ENCODE peak calls at places on chromosome 14, in seven cellular contexts. S is stimulated activated CD8-positive, alpha-beta memory T cell treated with anti-CD3 and anti-CD28 coated beads, Interleukin-4, amount 100 ng/mL, for 24 hours; P is MCF 10A; M is psoas muscle; J is stimulated activated CD4-positive, alpha-beta T cell treated with anti-CD3 and anti-CD28 coated beads, Interleukin-4, amount 100 ng/mL, for 4 hours; T is AG08396; E is Panc1. G is an unnamed sample.

GRCh38 chr14:36944307-36945010 is 227.9 kb downstream of the SLC25A21 start:
- DNase-seq in S (no peak), J (no peak), E (no peak), M (no peak), P (peak; percentile 77), T (peak; percentile 19), G (no peak)

GRCh38 chr14:83257466-83258439 is 1724.1 kb upstream of the SEL1L start:
- DNase-seq in S (no peak), T (no peak), P (no peak), J (no peak), M (no peak), E (no peak), G (no peak)

GRCh38 chr14:95341115-95341514 is 21.4 kb upstream of the CLMN start:
- DNase-seq in S (no peak), T (no peak), P (no peak), J (no peak), M (no peak), E (no peak), G (no peak)

GRCh38 chr14:91817566-91818325 is 49.6 kb downstream of the TC2N start:
- DNase-seq in E (no peak), T (no peak), P (no peak), J (no peak), M (no peak), S (no peak), G (no peak)

GRCh38 chr14:97827746-97828145 is 1030.6 kb downstream of the VRK1 start:
- DNase-seq in P (peak; percentile 36), S (no peak), M (no peak), E (no peak), J (no peak), T (no peak), G (no peak)

GRCh38 chr14:85607571-85608219 is 77.8 kb downstream of the FLRT2 start:
- DNase-seq in E (peak; percentile 60), M (no peak), J (no peak), T (peak; percentile 74), P (peak; percentile 84), S (no peak), G (peak; percentile 62)

GRCh38 chr14:61034416-61035100 is 53.5 kb downstream of the SLC38A6 start:
- DNase-seq in T (no peak), E (no peak), J (no peak), P (peak; percentile 8), S (no peak), M (no peak), G (no peak)

GRCh38 chr14:104504172-104504735 is 75.3 kb upstream of the C14orf180 start:
- DNase-seq in E (no peak), T (no peak), S (no peak), P (no peak), J (no peak), M (no peak), G (no peak)

GRCh38 chr14:68103841-68104240 is 284.3 kb downstream of the RAD51B start:
- DNase-seq in S (no peak), P (no peak), J (no peak), T (no peak), E (no peak), M (no peak), G (no peak)

GRCh38 chr14:56057071-56057865 is 60.9 kb upstream of the PELI2 start:
- DNase-seq in T (no peak), E (no peak), S (no peak), P (no peak), J (no peak), M (no peak), G (no peak)

GRCh38 chr14:61444215-61444768 is 122.9 kb downstream of the PRKCH start:
- DNase-seq in S (peak; percentile 48), J (peak; percentile 70), M (no peak), T (no peak), P (no peak), E (no peak), G (no peak)

GRCh38 chr14:73755434-73756014 is 41.3 kb upstream of the PNMA1 start:
- DNase-seq in P (peak; percentile 55), S (no peak), E (no peak), M (no peak), T (no peak), J (peak; percentile 23), G (no peak)

GRCh38 chr14:75344396-75344795 is 65.8 kb downstream of the FOS start:
- DNase-seq in J (no peak), E (no peak), S (no peak), M (no peak), P (no peak), T (no peak), G (no peak)

GRCh38 chr14:52244328-52244727 is 23.2 kb upstream of the PTGDR start:
- DNase-seq in S (no peak), M (no peak), E (no peak), J (no peak), P (no peak), T (no peak), G (no peak)

GRCh38 chr14:61887628-61888027 is 125.4 kb downstream of the SNAPC1 start:
- DNase-seq in M (no peak), J (no peak), T (no peak), E (no peak), S (no peak), P (no peak), G (no peak)

GRCh38 chr14:104444159-104445030 is 135.2 kb upstream of the C14orf180 start:
- DNase-seq in J (no peak), T (no peak), E (no peak), S (no peak), P (no peak), M (no peak), G (no peak)

GRCh38 chr14:59374048-59374447 is 91.1 kb downstream of the GPR135 start:
- DNase-seq in P (no peak), J (no peak), E (no peak), M (no peak), T (no peak), S (no peak), G (no peak)

GRCh38 chr14:35296505-35296904 is 4.3 kb downstream of the PSMA6 start:
- DNase-seq in M (no peak), J (no peak), S (no peak), P (peak; percentile 11), T (no peak), E (no peak), G (no peak)

GRCh38 chr14:45906257-45906656 is 653.3 kb upstream of the MIS18BP1 start:
- DNase-seq in M (no peak), P (no peak), J (no peak), T (no peak), S (no peak), E (no peak), G (no peak)

GRCh38 chr14:100285913-100286400 is 20.3 kb downstream of the SLC25A29 start:
- DNase-seq in S (no peak), T (no peak), E (no peak), J (no peak), M (no peak), P (no peak), G (no peak)

GRCh38 chr14:104214819-104215218 is 76.4 kb downstream of the KIF26A start:
- DNase-seq in M (no peak), E (no peak), P (no peak), T (no peak), J (no peak), S (no peak), G (no peak)

GRCh38 chr14:52313903-52314481 is at the start of gene PTGER2:
- DNase-seq in E (no peak), T (peak; percentile 95), M (peak; percentile 88), S (peak; percentile 81), J (peak; percentile 77), P (peak; percentile 92), G (no peak)

GRCh38 chr14:103356151-103356766 is 22.2 kb downstream of the EIF5 start:
- DNase-seq in S (no peak), M (no peak), P (no peak), T (no peak), E (no peak), J (no peak), G (no peak)

GRCh38 chr14:81169711-81170103 is 51.1 kb downstream of the GTF2A1 start:
- DNase-seq in E (no peak), S (no peak), P (no peak), T (peak; percentile 20), M (peak; percentile 61), J (no peak), G (no peak)

GRCh38 chr14:69886843-69887242 is 7.6 kb downstream of the SMOC1 start:
- DNase-seq in T (peak; percentile 48), E (no peak), P (peak; percentile 64), J (no peak), S (no peak), M (no peak), G (no peak)

GRCh38 chr14:97267509-97267908 is 470.3 kb downstream of the VRK1 start:
- DNase-seq in E (no peak), J (no peak), P (peak; percentile 13), M (no peak), S (no peak), T (no peak), G (no peak)

GRCh38 chr14:69087061-69087461 is 65.9 kb downstream of the DCAF5 start:
- DNase-seq in M (no peak), E (no peak), P (peak; percentile 56), S (no peak), J (no peak), T (no peak), G (no peak)

GRCh38 chr14:103127861-103128598 is 4.8 kb downstream of the TNFAIP2 start:
- DNase-seq in E (no peak), P (peak; percentile 76), S (no peak), T (no peak), J (no peak), M (no peak), G (no peak)

GRCh38 chr14:34461334-34462131 is 507 bp downstream of the SPTSSA start:
- DNase-seq in M (peak; percentile 55), T (peak; percentile 55), E (no peak), S (peak; percentile 2), J (peak; percentile 4), P (peak; percentile 62), G (no peak)

GRCh38 chr14:94405481-94405880 is 17.1 kb upstream of the SERPINA1 start:
- DNase-seq in J (no peak), T (no peak), P (no peak), E (no peak), M (no peak), S (no peak), G (no peak)